ENCODE peak calls at places on chromosomes 16 and 17, in seven cellular contexts. W is thoracic aorta; E is NCI-H2081; L is activated naive CD8-positive, alpha-beta T cell treated with anti-CD3 and anti-CD28 coated beads, Interleukin-2, amount 50 U/mL, for 24 hours; B is NCI-H524; M is GM04504; F is hypothalamus. P is an unnamed sample.

GRCh38 chr17:28008526-28008925 is 34.0 kb upstream of the NLK start:
- DNase-seq in W (no peak), E (no peak), L (peak), B (no peak), M (no peak), F (no peak), P (peak)

GRCh38 chr17:34408439-34408838 is 45.4 kb upstream of the CCL1 start:
- DNase-seq in W (no peak), E (no peak), L (no peak), B (no peak), M (no peak), F (no peak), P (no peak)

GRCh38 chr17:50396261-50397110 is 837 bp downstream of the LRRC59 start:
- DNase-seq in W (peak), E (peak), L (peak), B (peak), M (peak), F (no peak), P (peak)

GRCh38 chr17:75073618-75074047 is 14.1 kb upstream of the SLC16A5 start:
- DNase-seq in W (no peak), E (no peak), L (no peak), B (no peak), M (peak), F (no peak), P (no peak)

GRCh38 chr17:64778102-64778366 is 115.9 kb upstream of the SMURF2 start:
- DNase-seq in W (no peak), E (no peak), L (no peak), B (no peak), M (no peak), F (no peak), P (no peak)

GRCh38 chr16:77234611-77235010 is 35.4 kb downstream of the SYCE1L start:
- DNase-seq in W (no peak), E (no peak), L (no peak), B (peak), M (no peak), F (no peak), P (peak)

GRCh38 chr16:81376880-81377279 is 62.1 kb downstream of the GAN start:
- DNase-seq in W (no peak), E (peak), L (peak), B (no peak), M (no peak), F (no peak), P (no peak)

GRCh38 chr17:58527306-58527705 is 12.9 kb upstream of the MTMR4 start:
- DNase-seq in W (no peak), E (no peak), L (no peak), B (no peak), M (no peak), F (no peak), P (peak)

GRCh38 chr16:64356267-64356666 is 765.6 kb downstream of the CDH11 start:
- DNase-seq in W (no peak), E (no peak), L (no peak), B (no peak), M (peak), F (no peak), P (no peak)

GRCh38 chr17:72599891-72600290 is 479.1 kb downstream of the SOX9 start:
- DNase-seq in W (no peak), E (no peak), L (no peak), B (no peak), M (no peak), F (no peak), P (no peak)

GRCh38 chr16:52252680-52253079 is 294.3 kb downstream of the TOX3 start:
- DNase-seq in W (no peak), E (no peak), L (no peak), B (no peak), M (no peak), F (no peak), P (no peak)

GRCh38 chr17:29291163-29291752 is 2.7 kb downstream of the NUFIP2 start:
- DNase-seq in W (no peak), E (peak), L (no peak), B (peak), M (peak), F (no peak), P (peak)

GRCh38 chr16:78987676-78988075 is 612.9 kb downstream of the MAF start:
- DNase-seq in W (no peak), E (no peak), L (no peak), B (no peak), M (no peak), F (no peak), P (no peak)

GRCh38 chr17:78266231-78266631 is 34.8 kb downstream of the TMEM235 start:
- DNase-seq in W (no peak), E (no peak), L (no peak), B (no peak), M (no peak), F (no peak), P (no peak)

GRCh38 chr16:67528870-67529638 is 425 bp downstream of the RIPOR1 start:
- DNase-seq in W (no peak), E (peak), L (no peak), B (peak), M (no peak), F (no peak), P (peak)

GRCh38 chr17:49952209-49952911 is 16.6 kb upstream of the DLX4 start:
- DNase-seq in W (peak), E (peak), L (peak), B (peak), M (no peak), F (no peak), P (peak)

GRCh38 chr17:64625541-64625940 is 36.6 kb downstream of the SMURF2 start:
- DNase-seq in W (no peak), E (no peak), L (no peak), B (no peak), M (no peak), F (no peak), P (no peak)

GRCh38 chr17:73027130-73027741 is 65.3 kb downstream of the SLC39A11 start:
- DNase-seq in W (no peak), E (no peak), L (no peak), B (no peak), M (no peak), F (no peak), P (no peak)

GRCh38 chr17:40318835-40319332 is 9.9 kb downstream of the RARA start:
- DNase-seq in W (no peak), E (no peak), L (no peak), B (no peak), M (no peak), F (no peak), P (no peak)

GRCh38 chr17:38539386-38539785 is 66.4 kb downstream of the SRCIN1 start:
- DNase-seq in W (no peak), E (peak), L (no peak), B (peak), M (no peak), F (no peak), P (no peak)

GRCh38 chr17:43720311-43721060 is 38.1 kb downstream of the SOST start:
- DNase-seq in W (peak), E (peak), L (peak), B (peak), M (no peak), F (peak), P (no peak)

GRCh38 chr17:19507673-19508326 is 25.9 kb upstream of the SLC47A1 start:
- DNase-seq in W (peak), E (peak), L (peak), B (peak), M (peak), F (peak), P (peak)

GRCh38 chr17:78383725-78384471 is 5.4 kb downstream of the PGS1 start:
- DNase-seq in W (peak), E (no peak), L (peak), B (no peak), M (peak), F (peak), P (peak)